ENCODE peak calls at places on chromosomes 4 and X, in eight cellular contexts. X is stimulated activated CD8-positive, alpha-beta memory T cell treated with anti-CD3 and anti-CD28 coated beads, Interleukin-4, amount 100 ng/mL, for 4 hours; T is 8988T; W is NCI-H1417; G is lower lobe of right lung; Y is LoVo; I is lower leg skin; F is astrocyte. N is an unnamed sample.

GRCh38 chrX:21856504-21856903 is 717 bp downstream of the YY2 start:
- DNase-seq in X (no peak), T (no peak), W (no peak), G (no peak), Y (no peak), I (no peak), F (no peak), N (no peak)

GRCh38 chr4:83276299-83277040 is 8.1 kb downstream of the COQ2 start:
- DNase-seq in X (no peak), T (no peak), W (no peak), G (no peak), Y (no peak), I (no peak), F (peak; percentile 16), N (no peak)

GRCh38 chr4:100651499-100652165 is 133.8 kb upstream of the EMCN start:
- DNase-seq in X (no peak), T (no peak), W (no peak), G (peak; percentile 43), Y (no peak), I (no peak), F (no peak), N (no peak)

GRCh38 chr4:81452452-81453011 is 19.2 kb downstream of the RASGEF1B start:
- DNase-seq in X (no peak), T (no peak), W (peak; percentile 36), G (no peak), Y (no peak), I (no peak), F (peak; percentile 2), N (no peak)

GRCh38 chr4:149823770-149824221 is 8.2 kb upstream of the IQCM start:
- DNase-seq in X (no peak), T (peak; percentile 7), W (no peak), G (no peak), Y (peak; percentile 4), I (no peak), F (peak; percentile 87), N (no peak)

GRCh38 chrX:70552174-70552704 is 107.6 kb downstream of the DLG3 start:
- DNase-seq in X (no peak), T (no peak), W (no peak), G (no peak), Y (no peak), I (no peak), F (no peak), N (no peak)

GRCh38 chr4:94551616-94552564 is 100.1 kb downstream of the PDLIM5 start:
- DNase-seq in X (no peak), T (no peak), W (no peak), G (no peak), Y (no peak), I (no peak), F (peak; percentile 67), N (no peak)

GRCh38 chr4:75497133-75497532 is 17.1 kb downstream of the RCHY1 start:
- DNase-seq in X (no peak), T (no peak), W (no peak), G (no peak), Y (no peak), I (no peak), F (peak; percentile 14), N (no peak)

GRCh38 chr4:71607780-71608673 is 175.9 kb downstream of the GC start:
- DNase-seq in X (no peak), T (no peak), W (no peak), G (no peak), Y (peak; percentile 67), I (no peak), F (peak; percentile 73), N (no peak)

GRCh38 chrX:45011131-45011530 is 138.1 kb downstream of the KDM6A start:
- DNase-seq in X (no peak), T (no peak), W (no peak), G (no peak), Y (no peak), I (no peak), F (peak; percentile 85), N (no peak)

GRCh38 chrX:68060506-68061205 is 372.6 kb downstream of the OPHN1 start:
- DNase-seq in X (no peak), T (no peak), W (no peak), G (no peak), Y (no peak), I (no peak), F (no peak), N (no peak)

GRCh38 chr4:105624530-105624929 is 72.1 kb downstream of the ARHGEF38 start:
- DNase-seq in X (no peak), T (no peak), W (no peak), G (no peak), Y (peak; percentile 26), I (no peak), F (peak; percentile 81), N (no peak)

GRCh38 chr4:178894126-178894525 is 1451.9 kb upstream of the AGA start:
- DNase-seq in X (no peak), T (no peak), W (no peak), G (no peak), Y (no peak), I (no peak), F (no peak), N (no peak)

GRCh38 chr4:150514709-150515108 is 67.2 kb upstream of the MAB21L2 start:
- DNase-seq in X (no peak), T (no peak), W (no peak), G (no peak), Y (no peak), I (no peak), F (no peak), N (no peak)

GRCh38 chr4:122855491-122855890 is 28.9 kb downstream of the FGF2 start:
- DNase-seq in X (no peak), T (no peak), W (no peak), G (no peak), Y (no peak), I (no peak), F (no peak), N (no peak)

GRCh38 chr4:182736207-182736606 is 181.0 kb downstream of the DCTD start:
- DNase-seq in X (no peak), T (no peak), W (no peak), G (no peak), Y (no peak), I (no peak), F (no peak), N (no peak)

GRCh38 chr4:8775751-8776355 is 95.8 kb downstream of the HMX1 start:
- DNase-seq in X (no peak), T (no peak), W (no peak), G (peak; percentile 40), Y (no peak), I (no peak), F (no peak), N (no peak)

GRCh38 chrX:53445977-53446376 is 11.8 kb upstream of the HSD17B10 start:
- DNase-seq in X (no peak), T (peak; percentile 60), W (peak; percentile 28), G (peak; percentile 45), Y (peak; percentile 3), I (no peak), F (no peak), N (no peak)

GRCh38 chr4:11597506-11597905 is 168.8 kb upstream of the HS3ST1 start:
- DNase-seq in X (no peak), T (no peak), W (peak; percentile 41), G (no peak), Y (no peak), I (no peak), F (no peak), N (no peak)

GRCh38 chrX:40074080-40074958 is 23.4 kb downstream of the BCOR start:
- DNase-seq in X (no peak), T (no peak), W (no peak), G (no peak), Y (no peak), I (no peak), F (no peak), N (no peak)

GRCh38 chr4:70197842-70198241 is 2.3 kb downstream of the ODAM start:
- DNase-seq in X (no peak), T (no peak), W (no peak), G (peak; percentile 47), Y (peak; percentile 65), I (no peak), F (no peak), N (no peak)